ENCODE peak calls at places on chromosomes 6 and 20, in four cellular contexts. Y is breast epithelium, U is tibial nerve, G is A549. P is an unnamed sample.

GRCh38 chr6:39416728-39417127 is 94.2 kb upstream of the KCNK16 start:
- DNase-seq in G (peak), U (no peak), Y (no peak), P (no peak)

GRCh38 chr6:133512410-133513016 is 271.4 kb downstream of the EYA4 start:
- DNase-seq in G (peak), U (peak), Y (no peak), P (no peak)

GRCh38 chr6:146543940-146544661 is 468 bp downstream of the RAB32 start:
- DNase-seq in Y (peak), U (peak), G (peak), P (peak)

GRCh38 chr6:166032366-166033171 is 135.1 kb downstream of the TBXT start:
- DNase-seq in Y (no peak), G (peak), U (no peak), P (no peak)

GRCh38 chr6:146028250-146028789 is 542 bp upstream of the GRM1 start:
- DNase-seq in Y (no peak), G (peak), U (peak), P (peak)

GRCh38 chr20:21523398-21523868 is 9.6 kb upstream of the NKX2-2 start:
- DNase-seq in G (no peak), Y (no peak), U (no peak), P (no peak)

GRCh38 chr20:9543214-9543613 is 28.8 kb downstream of the LAMP5 start:
- DNase-seq in U (no peak), Y (no peak), G (no peak), P (no peak)

GRCh38 chr6:90611543-90611864 is 24.6 kb upstream of the MAP3K7 start:
- DNase-seq in Y (no peak), U (no peak), G (no peak), P (no peak)

GRCh38 chr6:75094614-75095321 is 111.1 kb downstream of the COL12A1 start:
- DNase-seq in U (no peak), Y (no peak), G (no peak), P (no peak)

GRCh38 chr20:62201173-62202082 is 18.6 kb downstream of the MTG2 start:
- DNase-seq in Y (no peak), G (no peak), U (no peak), P (peak)

GRCh38 chr6:73823046-73823735 is 127.2 kb downstream of the CD109 start:
- DNase-seq in U (no peak), Y (no peak), G (no peak), P (no peak)

GRCh38 chr6:150549577-150550184 is 50.0 kb upstream of the PLEKHG1 start:
- DNase-seq in U (no peak), G (no peak), Y (no peak), P (no peak)

GRCh38 chr6:84847349-84848160 is 83.2 kb upstream of the TBX18 start:
- DNase-seq in Y (no peak), G (no peak), U (no peak), P (no peak)

GRCh38 chr6:82955841-82956240 is 109.8 kb downstream of the UBE3D start:
- DNase-seq in G (no peak), Y (no peak), U (no peak), P (no peak)

GRCh38 chr20:13786143-13786828 is 1.5 kb downstream of the NDUFAF5 start:
- DNase-seq in Y (no peak), U (no peak), G (no peak), P (no peak)

GRCh38 chr20:15257071-15257470 is 919.7 kb upstream of the FLRT3 start:
- DNase-seq in G (no peak), U (no peak), Y (no peak), P (no peak)

GRCh38 chr20:33731693-33732165 is at the start of gene ZNF341:
- DNase-seq in G (peak), U (peak), Y (peak), P (peak)

GRCh38 chr20:56393133-56393472 is 658 bp downstream of the CSTF1 start:
- DNase-seq in Y (no peak), U (no peak), G (no peak), P (no peak)

GRCh38 chr6:73969982-73970960 is 274.3 kb downstream of the CD109 start:
- DNase-seq in G (peak), Y (no peak), U (peak), P (no peak)

GRCh38 chr6:111804627-111805235 is 68.5 kb downstream of the FYN start:
- DNase-seq in G (no peak), U (no peak), Y (no peak), P (no peak)

GRCh38 chr20:7375905-7376304 is 564.4 kb downstream of the HAO1 start:
- DNase-seq in U (no peak), Y (no peak), G (no peak), P (no peak)

GRCh38 chr6:167402195-167402686 is 77.4 kb downstream of the TTLL2 start:
- DNase-seq in G (no peak), Y (no peak), U (no peak), P (no peak)

GRCh38 chr6:28296520-28297060 is 15.2 kb downstream of the PGBD1 start:
- DNase-seq in G (no peak), U (no peak), Y (no peak), P (no peak)

GRCh38 chr6:131107166-131107565 is 28.1 kb upstream of the AKAP7 start:
- DNase-seq in G (peak), Y (no peak), U (no peak), P (no peak)

GRCh38 chr6:142855877-142856606 is 88.9 kb downstream of the HIVEP2 start:
- DNase-seq in U (no peak), Y (no peak), G (no peak), P (no peak)

GRCh38 chr6:11535801-11536230 is 1.7 kb upstream of the TMEM170B start:
- DNase-seq in G (no peak), Y (no peak), U (no peak), P (no peak)

GRCh38 chr20:63067721-63068560 is 61.2 kb upstream of the BHLHE23 start:
- DNase-seq in U (no peak), Y (no peak), G (no peak), P (no peak)

GRCh38 chr20:20465259-20465658 is 97.4 kb downstream of the INSM1 start:
- DNase-seq in G (no peak), U (no peak), Y (no peak), P (no peak)

GRCh38 chr20:53866787-53867740 is 203.3 kb downstream of the BCAS1 start:
- DNase-seq in U (no peak), Y (no peak), G (no peak), P (no peak)

GRCh38 chr20:22717466-22717865 is 133.1 kb upstream of the FOXA2 start:
- DNase-seq in G (peak), U (no peak), Y (no peak), P (peak)

GRCh38 chr20:46544576-46544975 is 5.9 kb downstream of the OCSTAMP start:
- DNase-seq in Y (no peak), G (no peak), U (no peak), P (no peak)

GRCh38 chr6:119325559-119326240 is 23.9 kb downstream of the MAN1A1 start:
- DNase-seq in G (no peak), U (no peak), Y (no peak), P (no peak)

GRCh38 chr6:22099923-22100322 is 196.9 kb downstream of the PRL start:
- DNase-seq in Y (no peak), U (no peak), G (no peak), P (no peak)

GRCh38 chr6:12516070-12516469 is 200.5 kb upstream of the PHACTR1 start:
- DNase-seq in U (no peak), Y (no peak), G (peak), P (no peak)

GRCh38 chr6:142332393-142333080 is 30.7 kb downstream of the ADGRG6 start:
- DNase-seq in U (no peak), G (no peak), Y (no peak), P (no peak)

GRCh38 chr6:103855750-103856149 is 1004.0 kb downstream of the HACE1 start:
- DNase-seq in G (no peak), Y (no peak), U (no peak), P (no peak)

GRCh38 chr20:59010995-59011873 is 4.2 kb upstream of the CTSZ start:
- DNase-seq in G (no peak), U (no peak), Y (peak), P (no peak)

GRCh38 chr20:37315293-37316110 is 26.0 kb downstream of the MANBAL start:
- DNase-seq in G (no peak), U (peak), Y (no peak), P (no peak)
- TF ChIP-seq POLR2A in G (no peak), U (no peak), Y (no peak), P (no peak)

GRCh38 chr20:32580970-32581838 is 3.9 kb downstream of the NOL4L start:
- DNase-seq in Y (no peak), U (no peak), G (no peak), P (no peak)
- H3K4me3 ChIP-seq in Y (no peak), U (no peak), G (no peak), P (no peak)

GRCh38 chr6:70163795-70164194 is 139.1 kb downstream of the COL9A1 start:
- DNase-seq in U (no peak), G (no peak), Y (no peak), P (no peak)

GRCh38 chr6:70172252-70172651 is 130.6 kb downstream of the COL9A1 start:
- DNase-seq in G (no peak), Y (no peak), U (no peak), P (no peak)

GRCh38 chr6:70162972-70163371 is 139.9 kb downstream of the COL9A1 start:
- DNase-seq in U (no peak), G (no peak), Y (no peak), P (no peak)

GRCh38 chr6:70164556-70164955 is 138.3 kb downstream of the COL9A1 start:
- DNase-seq in G (no peak), U (no peak), Y (no peak), P (no peak)

DNA sequence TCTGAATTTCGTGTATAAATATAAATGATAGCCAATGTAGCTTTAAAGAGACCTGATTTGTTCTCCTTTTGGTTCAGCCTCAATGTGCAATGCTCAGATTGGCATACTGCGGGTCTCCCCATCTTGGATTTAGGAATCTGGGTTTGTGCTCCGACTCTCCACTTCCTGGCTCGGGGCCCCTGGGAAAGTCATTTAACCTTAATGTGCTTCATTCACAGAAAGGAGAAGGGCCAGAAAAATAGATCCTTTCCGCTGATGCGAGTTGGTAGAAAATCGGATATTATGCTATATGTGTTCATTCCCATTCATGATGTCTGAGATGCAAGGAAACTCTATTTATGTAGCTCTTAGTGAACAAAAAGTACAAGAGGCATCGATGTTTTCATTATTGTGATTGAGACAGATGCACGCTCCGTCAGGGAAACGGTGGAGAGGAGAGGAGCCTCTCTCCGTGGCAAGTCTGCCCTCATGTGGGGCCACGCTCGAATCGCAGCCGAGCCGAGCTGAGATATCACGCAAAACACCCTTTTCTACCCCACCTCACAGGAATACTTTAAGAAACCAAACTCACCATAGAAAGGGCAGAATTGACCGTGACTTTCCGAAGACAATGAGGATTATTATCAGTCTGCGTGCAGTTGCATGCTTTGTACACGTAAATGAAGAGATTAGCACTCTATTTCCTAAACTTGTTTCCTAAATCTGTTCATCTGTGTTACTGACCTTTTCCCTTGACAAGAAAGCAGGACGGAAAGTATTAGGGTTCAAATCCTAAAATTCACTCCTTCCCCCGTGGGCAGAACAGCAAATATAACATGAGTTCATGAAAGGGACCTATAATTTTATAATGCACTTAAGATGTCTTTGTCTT is 136.6 kb downstream of the COL9A1 start:
- DNase-seq in G (peak), Y (no peak), U (peak), P (peak)
- TF ChIP-seq CTCF in G (peak), Y (peak), U (peak), P (no peak)

GRCh38 chr20:36122931-36123288 is 31.6 kb upstream of the EPB41L1 start:
- DNase-seq in Y (no peak), U (no peak), G (no peak), P (no peak)

GRCh38 chr20:36120241-36120640 is 34.3 kb upstream of the EPB41L1 start:
- DNase-seq in U (no peak), Y (no peak), G (no peak), P (no peak)

GRCh38 chr20:36119537-36119936 is 35.0 kb upstream of the EPB41L1 start:
- DNase-seq in G (no peak), Y (no peak), U (no peak), P (no peak)

GRCh38 chr20:36120991-36121390 is 33.5 kb upstream of the EPB41L1 start:
- DNase-seq in U (no peak), Y (no peak), G (no peak), P (no peak)

GRCh38 chr20:36121981-36122930 is 32.3 kb upstream of the EPB41L1 start:
- DNase-seq in Y (peak), G (no peak), U (no peak), P (peak)
- TF ChIP-seq POLR2A in Y (no peak), G (no peak), U (no peak), P (no peak)

GRCh38 chr6:15299430-15300131 is 53.7 kb downstream of the JARID2 start:
- DNase-seq in U (peak), G (no peak), Y (no peak), P (peak)
- H3K4me3 ChIP-seq in U (no peak), G (no peak), Y (no peak), P (no peak)

DNA sequence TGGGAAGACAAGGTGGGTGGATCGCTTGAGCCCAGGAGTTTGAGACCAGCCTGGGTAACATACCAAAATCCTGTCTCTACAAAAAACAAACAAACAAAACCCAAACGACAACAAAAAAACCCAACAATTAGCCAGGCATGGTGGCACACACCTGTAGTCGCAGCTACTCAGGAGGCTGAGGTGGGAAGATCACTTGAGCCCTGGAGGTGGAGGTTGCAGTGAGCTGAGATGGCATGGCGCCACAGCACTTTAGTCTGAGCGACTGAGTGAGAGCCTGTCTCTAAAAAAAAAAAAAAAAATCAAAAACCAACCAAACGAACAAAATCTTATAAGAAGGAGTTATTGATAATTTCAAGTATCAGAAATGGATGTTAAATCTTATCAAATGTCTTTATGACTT is 114.9 kb downstream of the CDH26 start:
- DNase-seq in U (no peak), Y (no peak), G (no peak), P (no peak)
- TF ChIP-seq CTCF in U (no peak), Y (no peak), G (no peak), P (no peak)

GRCh38 chr6:31243508-31243907 is 28.4 kb downstream of the HLA-C start:
- DNase-seq in G (no peak), Y (no peak), U (no peak), P (no peak)
- TF ChIP-seq POLR2A in G (no peak), Y (no peak), U (no peak), P (no peak)